ENCODE peak calls at places on chromosomes 6 and 20, in five cellular contexts. E is neural crest cell; C is natural killer cell; V is fibroblast of pulmonary artery; N is stimulated activated CD4-positive, alpha-beta T cell treated with anti-CD3 and anti-CD28 coated beads, Interleukin-2, amount 100 ng/mL, for 4 hours. Z is an unnamed sample.

GRCh38 chr20:35515949-35516645 is 13.4 kb downstream of the C20orf173 start:
- DNase-seq in E (no peak), C (no peak), V (peak; percentile 70), N (no peak), Z (peak; percentile 80)

GRCh38 chr6:157380458-157380778 is 572 bp upstream of the ZDHHC14 start:
- DNase-seq in E (no peak), C (no peak), V (no peak), N (no peak), Z (no peak)

GRCh38 chr20:9460518-9460917 is 53.9 kb upstream of the LAMP5 start:
- DNase-seq in E (no peak), C (no peak), V (peak; percentile 48), N (no peak), Z (peak; percentile 52)

GRCh38 chr6:34520645-34521462 is 35.3 kb downstream of the SPDEF start:
- DNase-seq in E (no peak), C (no peak), V (no peak), N (no peak), Z (no peak)

GRCh38 chr6:104682722-104683643 is 176.7 kb downstream of the HACE1 start:
- DNase-seq in E (peak; percentile 70), C (peak; percentile 52), V (peak; percentile 64), N (peak; percentile 53), Z (peak; percentile 59)

GRCh38 chr6:9766240-9766915 is 648.5 kb downstream of the TFAP2A start:
- DNase-seq in E (peak; percentile 5), C (no peak), V (peak; percentile 65), N (no peak), Z (no peak)

GRCh38 chr20:57038608-57039440 is 227.6 kb downstream of the BMP7 start:
- DNase-seq in E (no peak), C (no peak), V (no peak), N (no peak), Z (no peak)

GRCh38 chr6:44567406-44567805 is 179.9 kb downstream of the CDC5L start:
- DNase-seq in E (no peak), C (no peak), V (peak; percentile 29), N (no peak), Z (no peak)

GRCh38 chr20:60653111-60653845 is 598.8 kb upstream of the CDH4 start:
- DNase-seq in E (no peak), C (no peak), V (no peak), N (no peak), Z (no peak)

GRCh38 chr20:4171538-4172116 is 156.3 kb upstream of the RNF24 start:
- DNase-seq in E (no peak), C (no peak), V (no peak), N (no peak), Z (no peak)

GRCh38 chr20:51511861-51512619 is 30.5 kb downstream of the NFATC2 start:
- DNase-seq in E (no peak), C (no peak), V (no peak), N (no peak), Z (no peak)

GRCh38 chr6:83378621-83379388 is 52.0 kb downstream of the ME1 start:
- DNase-seq in E (no peak), C (no peak), V (peak; percentile 54), N (no peak), Z (peak; percentile 11)

GRCh38 chr20:17883592-17884317 is 84.8 kb downstream of the SNX5 start:
- DNase-seq in E (no peak), C (no peak), V (no peak), N (no peak), Z (no peak)

Z was measured in ACHN.